ENCODE peak calls at places on chromosomes 1 and 21, in eight cellular contexts. R, S, K, U, M, Q, N and B are unnamed samples.

GRCh38 chr1:14778882-14779594 is 180.6 kb downstream of the KAZN start:
- DNase-seq in S (no peak), Q (peak), U (no peak), M (peak), K (no peak), R (peak), N (no peak), B (no peak)

GRCh38 chr1:178341218-178341956 is 155.4 kb downstream of the CLEC20A start:
- DNase-seq in M (peak), R (peak), Q (peak), K (no peak), S (peak), N (peak), U (no peak), B (peak)

GRCh38 chr1:179935909-179936496 is 18.6 kb upstream of the CEP350 start:
- DNase-seq in M (no peak), U (no peak), R (no peak), K (no peak), N (no peak), S (no peak), Q (no peak), B (no peak)

GRCh38 chr1:157166581-157166980 is 28.4 kb upstream of the ETV3 start:
- DNase-seq in N (no peak), R (no peak), U (no peak), M (no peak), K (no peak), Q (no peak), S (no peak), B (no peak)

GRCh38 chr1:117695796-117696505 is 90.1 kb downstream of the TENT5C start:
- DNase-seq in M (peak), K (no peak), S (peak), U (no peak), Q (peak), N (peak), R (peak), B (peak)

GRCh38 chr21:42378418-42378817 is 12.1 kb upstream of the TFF1 start:
- DNase-seq in Q (no peak), M (no peak), U (no peak), S (no peak), N (no peak), K (no peak), R (no peak), B (no peak)

GRCh38 chr1:192592493-192592892 is 16.9 kb downstream of the RGS1 start:
- DNase-seq in R (no peak), N (no peak), M (no peak), K (no peak), Q (no peak), S (no peak), U (no peak), B (no peak)

GRCh38 chr1:171506525-171507304 is 21.4 kb downstream of the PRRC2C start:
- DNase-seq in R (no peak), K (no peak), M (peak), U (no peak), N (peak), Q (peak), S (no peak), B (peak)

GRCh38 chr1:171083222-171083621 is 7.5 kb upstream of the FMO3 start:
- DNase-seq in S (no peak), M (no peak), R (no peak), U (no peak), N (no peak), Q (no peak), K (no peak), B (no peak)

GRCh38 chr1:206766251-206766856 is 4.2 kb upstream of the IL19 start:
- DNase-seq in S (peak), R (peak), M (peak), U (peak), K (peak), Q (peak), N (peak), B (peak)

GRCh38 chr1:14539953-14540563 is 58.4 kb upstream of the KAZN start:
- DNase-seq in K (no peak), Q (no peak), R (no peak), N (no peak), M (no peak), U (no peak), S (no peak), B (no peak)

DNA sequence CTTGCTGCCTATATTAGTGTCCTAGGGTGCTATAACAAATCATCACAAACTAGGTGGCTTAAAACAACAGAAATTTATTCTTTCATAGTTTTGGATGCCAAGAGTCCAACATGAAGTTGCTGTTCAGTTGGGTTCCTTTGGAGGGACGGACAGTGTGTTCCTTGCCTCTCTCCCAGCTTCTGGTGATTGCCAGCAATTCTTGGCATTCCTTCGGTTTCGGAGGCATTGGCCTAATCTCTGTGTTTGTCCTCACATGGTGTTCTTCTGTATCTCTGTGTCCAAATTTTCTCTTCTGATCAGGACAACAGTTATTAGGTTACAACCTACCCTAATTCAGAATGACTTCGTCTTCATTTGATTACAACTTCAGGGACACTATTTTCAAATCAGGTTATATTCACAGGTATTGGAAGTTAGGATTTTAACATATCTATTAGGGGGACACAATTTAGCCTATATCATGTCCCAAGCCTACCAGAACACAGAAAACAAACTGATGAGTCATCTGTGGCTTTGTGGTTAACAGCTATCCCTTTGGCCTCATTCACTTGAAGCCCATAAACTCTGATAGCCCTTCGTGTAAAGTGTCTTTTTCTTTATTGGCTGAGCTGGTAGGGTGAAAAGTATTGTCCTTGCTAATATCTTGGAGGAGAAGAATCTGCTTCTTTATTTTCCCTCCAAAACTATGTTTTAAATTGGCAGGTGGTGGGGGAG is 83.2 kb upstream of the PAPPA2 start:
- DNase-seq in R (peak), N (no peak), U (no peak), Q (no peak), K (no peak), S (no peak), M (peak), B (no peak)
- H3K4me3 ChIP-seq in R (no peak), N (no peak), U (no peak), Q (no peak), K (no peak), S (no peak), M (no peak), B (no peak)

GRCh38 chr1:241648159-241648558 is 3.9 kb upstream of the WDR64 start:
- DNase-seq in S (no peak), R (no peak), K (no peak), U (no peak), Q (no peak), M (no peak), N (no peak), B (no peak)

GRCh38 chr1:241645199-241645598 is 5.0 kb upstream of the CHML start:
- DNase-seq in R (no peak), Q (no peak), N (no peak), U (no peak), K (no peak), M (no peak), S (no peak), B (no peak)

GRCh38 chr1:241644259-241644658 is 4.1 kb upstream of the CHML start:
- DNase-seq in Q (no peak), K (no peak), R (no peak), N (no peak), U (no peak), S (no peak), M (no peak), B (no peak)

GRCh38 chr1:241647658-241648057 is 4.4 kb upstream of the WDR64 start:
- DNase-seq in R (peak), Q (no peak), S (no peak), N (no peak), M (peak), K (no peak), U (no peak), B (no peak)

DNA sequence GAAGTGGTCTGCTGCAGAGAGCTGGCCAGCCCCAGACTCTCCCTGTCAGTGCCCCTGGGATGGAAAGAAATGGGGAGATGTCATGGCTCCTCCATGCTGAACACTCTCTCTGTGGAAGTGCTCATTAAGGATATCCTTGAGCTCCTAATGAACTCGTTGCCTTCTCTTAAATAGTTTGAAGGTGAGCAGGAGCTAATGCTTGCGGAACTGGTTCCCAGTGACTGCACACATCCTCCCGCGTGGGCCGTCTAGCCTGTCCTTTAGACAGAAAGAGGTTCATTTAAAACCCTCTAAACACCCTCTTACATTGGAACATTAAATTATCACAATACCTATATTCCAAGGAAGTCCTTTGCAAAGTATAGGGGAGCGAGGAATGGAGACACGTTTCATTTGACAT is 5.9 kb upstream of the WDR64 start:
- DNase-seq in N (no peak), S (no peak), Q (no peak), K (no peak), R (peak), U (no peak), M (no peak), B (no peak)
- H3K4me3 ChIP-seq in N (no peak), S (no peak), Q (no peak), K (no peak), R (no peak), U (no peak), M (no peak), B (no peak)

GRCh38 chr1:2614145-2614544 is 18.7 kb downstream of the MMEL1 start:
- DNase-seq in N (no peak), S (no peak), K (no peak), U (no peak), R (no peak), Q (no peak), M (no peak), B (no peak)
- H3K4me3 ChIP-seq in N (no peak), S (no peak), K (no peak), U (no peak), R (no peak), Q (no peak), M (no peak), B (no peak)

GRCh38 chr1:1630965-1631792 is 794 bp upstream of the MMP23B start:
- DNase-seq in M (peak), N (no peak), U (no peak), R (no peak), S (no peak), K (no peak), Q (peak), B (no peak)
- H3K4me3 ChIP-seq in M (no peak), N (no peak), U (no peak), R (no peak), S (no peak), K (peak), Q (no peak), B (no peak)

DNA sequence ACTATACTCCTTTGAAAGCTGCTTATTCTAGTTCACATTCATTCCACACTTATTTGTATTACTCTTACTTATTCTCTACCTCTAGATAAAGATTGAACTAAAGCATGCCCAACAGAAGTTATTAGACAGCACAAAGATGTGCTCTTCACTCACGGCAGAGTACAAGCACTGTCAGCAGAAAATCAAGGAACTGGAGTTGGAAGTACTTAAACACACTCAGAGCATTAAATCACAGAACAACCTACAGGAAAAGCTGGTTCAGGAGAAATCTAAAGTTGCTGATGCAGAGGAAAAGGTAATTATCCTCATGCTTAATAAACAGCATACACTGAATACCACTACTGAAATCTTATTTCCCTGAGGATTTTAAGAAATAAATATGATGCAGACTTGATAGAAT is 81.3 kb upstream of the PPIH start:
- DNase-seq in R (no peak), K (no peak), M (no peak), Q (no peak), U (no peak), N (no peak), S (no peak), B (no peak)
- H3K4me3 ChIP-seq in R (no peak), K (no peak), M (no peak), Q (no peak), U (no peak), N (no peak), S (no peak), B (no peak)

GRCh38 chr1:48777219-48777895 is 666 bp upstream of the BEND5 start:
- DNase-seq in M (no peak), R (peak), Q (peak), N (no peak), S (no peak), U (no peak), K (no peak), B (no peak)
- H3K4me3 ChIP-seq in M (peak), R (peak), Q (peak), N (peak), S (no peak), U (peak), K (no peak), B (peak)

GRCh38 chr1:235864965-235865525 is 1.7 kb downstream of the LYST start:
- DNase-seq in Q (no peak), S (no peak), R (no peak), K (no peak), U (no peak), M (peak), N (no peak), B (no peak)

GRCh38 chr1:235866913-235867850 is 476 bp upstream of the LYST start:
- DNase-seq in K (peak), Q (peak), N (peak), R (peak), U (peak), M (peak), S (peak), B (no peak)

GRCh38 chr1:235866207-235866912 is at the start of gene LYST:
- DNase-seq in K (no peak), U (no peak), Q (peak), M (peak), R (peak), N (peak), S (no peak), B (no peak)

GRCh38 chr1:235865565-235866206 is 1.0 kb downstream of the LYST start:
- DNase-seq in K (no peak), N (no peak), Q (no peak), U (no peak), M (no peak), S (no peak), R (peak), B (no peak)

GRCh38 chr1:235867903-235868469 is 1.3 kb upstream of the LYST start:
- DNase-seq in R (no peak), U (peak), M (no peak), Q (no peak), N (no peak), S (no peak), K (peak), B (no peak)
- H3K4me3 ChIP-seq in R (no peak), U (peak), M (no peak), Q (no peak), N (no peak), S (peak), K (peak), B (peak)